ENCODE peak calls at places on chromosomes 12 and 14, in ten cellular contexts. J is ovary, I is uterus, R is adrenal gland, K is breast epithelium, E is stomach, Q is GM12878, Y is heart left ventricle, B is tibial nerve, A is right lobe of liver. V is an unnamed sample.

GRCh38 chr12:128687851-128688250 is 135.9 kb downstream of the SLC15A4 start:
- DNase-seq in A (no peak), J (no peak), K (no peak), R (no peak), Y (no peak), Q (no peak), I (no peak), E (no peak), B (no peak), V (no peak)

GRCh38 chr12:32025906-32026305 is 66.7 kb downstream of the RESF1 start:
- DNase-seq in E (no peak), I (no peak), R (no peak), K (no peak), B (no peak), A (no peak), Q (peak; percentile 24), J (no peak), Y (no peak), V (no peak)

GRCh38 chr12:70606001-70606400 is 31.2 kb downstream of the PTPRB start:
- DNase-seq in E (no peak), I (no peak), K (no peak), Y (no peak), R (no peak), A (no peak), J (no peak), B (no peak), Q (no peak), V (no peak)

GRCh38 chr12:101850199-101850598 is 19.4 kb upstream of the GNPTAB start:
- DNase-seq in J (no peak), R (no peak), Y (no peak), B (no peak), K (no peak), I (no peak), E (no peak), A (no peak), Q (no peak), V (no peak)

GRCh38 chr14:100786131-100786530 is 39.8 kb upstream of the MEG3 start:
- DNase-seq in I (no peak), Q (no peak), J (no peak), Y (no peak), A (no peak), K (peak; percentile 20), E (no peak), R (no peak), B (no peak), V (no peak)

GRCh38 chr14:55336161-55336560 is 64.9 kb downstream of the FBXO34 start:
- DNase-seq in Y (no peak), K (peak; percentile 55), R (no peak), E (peak; percentile 42), B (no peak), Q (no peak), I (no peak), A (no peak), J (no peak), V (no peak)

GRCh38 chr12:57745485-57745881 is 644 bp downstream of the TSPAN31 start:
- DNase-seq in Q (no peak), A (no peak), B (no peak), K (no peak), E (no peak), R (no peak), J (no peak), I (no peak), Y (no peak), V (no peak)

GRCh38 chr14:68977137-68977740 is 1.9 kb downstream of the ACTN1 start:
- DNase-seq in E (no peak), I (no peak), B (no peak), Y (no peak), K (no peak), R (no peak), Q (no peak), A (no peak), J (no peak), V (no peak)

GRCh38 chr12:51234533-51234932 is 4.1 kb upstream of the DAZAP2 start:
- DNase-seq in J (no peak), B (no peak), E (no peak), R (no peak), Y (no peak), A (no peak), K (no peak), I (no peak), Q (no peak), V (no peak)

GRCh38 chr12:93848453-93849120 is 171.4 kb downstream of the CRADD start:
- DNase-seq in B (no peak), A (no peak), K (no peak), J (no peak), Q (no peak), R (no peak), I (no peak), Y (no peak), E (no peak), V (no peak)

GRCh38 chr12:8088574-8088973 is 6.5 kb downstream of the NECAP1 start:
- DNase-seq in B (no peak), Q (no peak), K (no peak), J (no peak), Y (no peak), E (no peak), A (no peak), R (no peak), I (no peak), V (no peak)

GRCh38 chr12:55681142-55682077 is 26.3 kb downstream of the ITGA7 start:
- DNase-seq in I (no peak), Y (peak; percentile 67), Q (no peak), B (no peak), J (no peak), K (no peak), R (peak; percentile 58), E (peak; percentile 71), A (peak; percentile 92), V (no peak)

GRCh38 chr12:15880721-15881120 is 1.5 kb upstream of the STRAP start:
- DNase-seq in Q (no peak), K (no peak), E (no peak), J (no peak), R (no peak), B (no peak), I (no peak), Y (no peak), A (no peak), V (no peak)

GRCh38 chr14:69708049-69708448 is 58.9 kb upstream of the SRSF5 start:
- DNase-seq in E (no peak), I (no peak), K (no peak), B (no peak), A (no peak), Y (no peak), J (no peak), R (no peak), Q (no peak), V (no peak)

GRCh38 chr12:93322784-93323183 is 54.9 kb upstream of the NUDT4 start:
- DNase-seq in I (no peak), R (no peak), E (no peak), Q (no peak), K (no peak), B (no peak), J (no peak), Y (no peak), A (no peak), V (no peak)

GRCh38 chr14:71105177-71105576 is 197.9 kb downstream of the PCNX1 start:
- DNase-seq in I (no peak), R (no peak), J (no peak), K (no peak), Y (no peak), E (no peak), Q (no peak), A (no peak), B (no peak), V (no peak)

GRCh38 chr14:83217492-83217891 is 1683.8 kb upstream of the SEL1L start:
- DNase-seq in I (no peak), R (no peak), E (no peak), A (no peak), Y (no peak), Q (no peak), J (no peak), K (no peak), B (peak; percentile 21), V (no peak)

GRCh38 chr14:96858643-96859042 is 61.5 kb downstream of the VRK1 start:
- DNase-seq in J (no peak), I (no peak), B (no peak), Q (no peak), A (no peak), R (no peak), E (no peak), Y (no peak), K (no peak), V (no peak)

GRCh38 chr14:96863986-96864330 is 66.8 kb downstream of the VRK1 start:
- DNase-seq in R (no peak), E (no peak), Y (no peak), A (no peak), J (no peak), Q (no peak), B (no peak), K (no peak), I (no peak), V (no peak)

GRCh38 chr14:96863327-96863985 is 66.3 kb downstream of the VRK1 start:
- DNase-seq in B (no peak), E (no peak), R (no peak), I (no peak), K (no peak), J (no peak), Y (no peak), Q (no peak), A (no peak), V (no peak)

GRCh38 chr14:96867634-96868033 is 70.5 kb downstream of the VRK1 start:
- DNase-seq in E (no peak), Q (no peak), B (no peak), I (no peak), K (no peak), R (no peak), A (no peak), Y (no peak), J (no peak), V (no peak)

GRCh38 chr14:96861568-96862310 is 64.6 kb downstream of the VRK1 start:
- DNase-seq in K (no peak), Q (no peak), R (peak; percentile 9), Y (no peak), B (no peak), E (no peak), I (no peak), J (no peak), A (no peak), V (no peak)
- H3K36me3 ChIP-seq in K (no peaks in the 10 kb centered on the region), Q (no peaks in the 10 kb centered on the region), R (no peaks in the 10 kb centered on the region), Y (peaks cover 10% of the 10 kb centered on the region), B (no peaks in the 10 kb centered on the region), E (peaks cover 24% of the 10 kb centered on the region), I (no peaks in the 10 kb centered on the region), J (no peaks in the 10 kb centered on the region), A (no peaks in the 10 kb centered on the region), V (peaks cover 19% of the 10 kb centered on the region)

GRCh38 chr14:50821471-50822464 is 9.2 kb downstream of the NIN start:
- DNase-seq in B (no peak), Q (peak; percentile 54), K (no peak), E (peak; percentile 41), I (no peak), R (no peak), J (no peak), A (peak; percentile 58), Y (no peak), V (no peak)
- H3K27ac ChIP-seq in B (peak overlapping the region; percentile 11), Q (peak overlapping the region; percentile 88), K (no peak overlapping the region), E (peak overlapping the region; percentile 64), I (no peak overlapping the region), R (no peak overlapping the region), J (no peak overlapping the region), A (no peak overlapping the region), Y (no peak overlapping the region), V (no peak overlapping the region)

GRCh38 chr14:72513994-72514659 is 379.8 kb downstream of the DPF3 start:
- DNase-seq in Q (no peak), B (no peak), E (no peak), J (no peak), K (no peak), I (no peak), R (no peak), Y (no peak), A (no peak), V (no peak)
- TF ChIP-seq POLR2A in Q (no peak), B (no peak), E (no peak), J (no peak), K (no peak), I (no peak), R (no peak), Y (no peak), A (no peak), V (no peak)

GRCh38 chr12:132576701-132577100 is 33.7 kb downstream of the LRCOL1 start:
- DNase-seq in Y (no peak), A (no peak), B (no peak), I (no peak), E (no peak), J (no peak), R (no peak), Q (no peak), K (no peak), V (no peak)
- H3K36me3 ChIP-seq in Y (peaks cover 58% of the 10 kb centered on the region), A (peaks cover 11% of the 10 kb centered on the region), B (no peaks in the 10 kb centered on the region), I (no peaks in the 10 kb centered on the region), E (peaks cover 98% of the 10 kb centered on the region), J (no peaks in the 10 kb centered on the region), R (no peaks in the 10 kb centered on the region), Q (no peaks in the 10 kb centered on the region), K (peaks cover 10% of the 10 kb centered on the region), V (peaks cover 97% of the 10 kb centered on the region)